ENCODE peak calls at places on chromosomes 1 and 21, in four cellular contexts. A is A549, Q is GM12878, L is HepG2. Y is an unnamed sample.

GRCh38 chr21:25607812-25608737 is 794 bp upstream of the MRPL39 start:
- DNase-seq in A (peak), Q (peak), L (peak), Y (peak)

GRCh38 chr1:202151045-202151444 is 6.5 kb upstream of the ARL8A start:
- DNase-seq in A (no peak), Q (no peak), L (no peak), Y (no peak)

GRCh38 chr1:236338096-236338495 is 56.0 kb upstream of the EDARADD start:
- DNase-seq in A (no peak), Q (no peak), L (no peak), Y (no peak)

GRCh38 chr1:154870734-154871133 is 653 bp upstream of the KCNN3 start:
- DNase-seq in A (no peak), Q (no peak), L (no peak), Y (no peak)

GRCh38 chr1:165854101-165854845 is 26.9 kb downstream of the UCK2 start:
- DNase-seq in A (peak), Q (no peak), L (no peak), Y (no peak)

GRCh38 chr21:29938968-29939858 is 583 bp downstream of the GRIK1 start:
- DNase-seq in A (no peak), Q (no peak), L (no peak), Y (peak)

GRCh38 chr1:206851611-206852010 is 13.8 kb upstream of the IL20 start:
- DNase-seq in A (no peak), Q (no peak), L (no peak), Y (no peak)

GRCh38 chr1:175750366-175751111 is 7.1 kb upstream of the TNR start:
- DNase-seq in A (no peak), Q (no peak), L (no peak), Y (no peak)

GRCh38 chr1:218658294-218658693 is 313.2 kb downstream of the TGFB2 start:
- DNase-seq in A (no peak), Q (no peak), L (no peak), Y (no peak)

GRCh38 chr1:95974586-95974985 is 740.6 kb downstream of the RWDD3 start:
- DNase-seq in A (no peak), Q (no peak), L (no peak), Y (no peak)

GRCh38 chr1:15289251-15289651 is 42.2 kb downstream of the FHAD1 start:
- DNase-seq in A (no peak), Q (no peak), L (no peak), Y (no peak)

GRCh38 chr1:169601096-169601881 is 15.0 kb upstream of the F5 start:
- DNase-seq in A (peak), Q (peak), L (peak), Y (peak)

GRCh38 chr1:8133657-8134430 is 107.7 kb upstream of the ERRFI1 start:
- DNase-seq in A (no peak), Q (no peak), L (peak), Y (no peak)

GRCh38 chr1:11701551-11701961 is 10.0 kb downstream of the DRAXIN start:
- DNase-seq in A (no peak), Q (no peak), L (no peak), Y (peak)

GRCh38 chr1:15820478-15820877 is 13.0 kb upstream of the UQCRHL start:
- DNase-seq in A (no peak), Q (no peak), L (no peak), Y (no peak)

GRCh38 chr1:241115784-241116183 is 241.2 kb downstream of the RGS7 start:
- DNase-seq in A (no peak), Q (no peak), L (no peak), Y (no peak)

GRCh38 chr1:9871707-9872425 is 38.2 kb downstream of the CTNNBIP1 start:
- DNase-seq in A (no peak), Q (no peak), L (no peak), Y (no peak)

GRCh38 chr1:52767881-52768280 is 41.6 kb downstream of the ZYG11B start:
- DNase-seq in A (no peak), Q (no peak), L (no peak), Y (no peak)

GRCh38 chr1:200154069-200154767 is 126.7 kb downstream of the NR5A2 start:
- DNase-seq in A (no peak), Q (peak), L (no peak), Y (no peak)

GRCh38 chr21:36369064-36369685 is 16.0 kb upstream of the CHAF1B start:
- DNase-seq in A (no peak), Q (no peak), L (no peak), Y (no peak)

GRCh38 chr1:163300569-163300968 is 21.2 kb upstream of the NUF2 start:
- DNase-seq in A (no peak), Q (no peak), L (no peak), Y (no peak)

GRCh38 chr1:32291145-32291707 is 657 bp upstream of the HDAC1 start:
- DNase-seq in A (peak), Q (no peak), L (peak), Y (no peak)

GRCh38 chr21:28761709-28762356 is 230.8 kb downstream of the LTN1 start:
- DNase-seq in A (no peak), Q (no peak), L (no peak), Y (no peak)

GRCh38 chr1:16459503-16459902 is 19.0 kb downstream of the NECAP2 start:
- DNase-seq in A (no peak), Q (no peak), L (no peak), Y (no peak)

GRCh38 chr1:244226440-244226839 is 175.4 kb downstream of the ZBTB18 start:
- DNase-seq in A (no peak), Q (no peak), L (no peak), Y (no peak)

GRCh38 chr1:167748901-167749300 is 27.1 kb downstream of the MPZL1 start:
- DNase-seq in A (no peak), Q (no peak), L (no peak), Y (no peak)

GRCh38 chr1:23224721-23225648 is 7.7 kb upstream of the HTR1D start:
- DNase-seq in A (no peak), Q (no peak), L (no peak), Y (peak)

GRCh38 chr1:44553771-44554170 is 120.5 kb downstream of the TMEM53 start:
- DNase-seq in A (peak), Q (no peak), L (no peak), Y (no peak)

GRCh38 chr1:234957330-234958065 is 171.1 kb downstream of the TOMM20 start:
- DNase-seq in A (peak), Q (no peak), L (peak), Y (no peak)

GRCh38 chr1:50425376-50426107 is 2.3 kb upstream of the DMRTA2 start:
- DNase-seq in A (peak), Q (no peak), L (no peak), Y (peak)

GRCh38 chr1:166007176-166007575 is 159.6 kb downstream of the FAM78B start:
- DNase-seq in A (no peak), Q (no peak), L (no peak), Y (no peak)

GRCh38 chr21:42666023-42666747 is 12.8 kb downstream of the PDE9A start:
- DNase-seq in A (peak), Q (no peak), L (no peak), Y (peak)

GRCh38 chr1:54885863-54886723 is 902 bp downstream of the DHCR24 start:
- DNase-seq in A (no peak), Q (no peak), L (peak), Y (peak)

GRCh38 chr1:21926814-21927530 is 10.1 kb downstream of the HSPG2 start:
- DNase-seq in A (no peak), Q (no peak), L (no peak), Y (no peak)

GRCh38 chr1:4650486-4650885 is 3.9 kb upstream of the AJAP1 start:
- DNase-seq in A (peak), Q (no peak), L (no peak), Y (no peak)

GRCh38 chr1:22534951-22535350 is 28.3 kb upstream of the EPHA8 start:
- DNase-seq in A (no peak), Q (no peak), L (no peak), Y (no peak)

GRCh38 chr1:39305555-39305954 is 101.1 kb downstream of the MACF1 start:
- DNase-seq in A (peak), Q (peak), L (no peak), Y (peak)

GRCh38 chr1:18643154-18644012 is 12.7 kb downstream of the PAX7 start:
- DNase-seq in A (no peak), Q (no peak), L (peak), Y (peak)

DNA sequence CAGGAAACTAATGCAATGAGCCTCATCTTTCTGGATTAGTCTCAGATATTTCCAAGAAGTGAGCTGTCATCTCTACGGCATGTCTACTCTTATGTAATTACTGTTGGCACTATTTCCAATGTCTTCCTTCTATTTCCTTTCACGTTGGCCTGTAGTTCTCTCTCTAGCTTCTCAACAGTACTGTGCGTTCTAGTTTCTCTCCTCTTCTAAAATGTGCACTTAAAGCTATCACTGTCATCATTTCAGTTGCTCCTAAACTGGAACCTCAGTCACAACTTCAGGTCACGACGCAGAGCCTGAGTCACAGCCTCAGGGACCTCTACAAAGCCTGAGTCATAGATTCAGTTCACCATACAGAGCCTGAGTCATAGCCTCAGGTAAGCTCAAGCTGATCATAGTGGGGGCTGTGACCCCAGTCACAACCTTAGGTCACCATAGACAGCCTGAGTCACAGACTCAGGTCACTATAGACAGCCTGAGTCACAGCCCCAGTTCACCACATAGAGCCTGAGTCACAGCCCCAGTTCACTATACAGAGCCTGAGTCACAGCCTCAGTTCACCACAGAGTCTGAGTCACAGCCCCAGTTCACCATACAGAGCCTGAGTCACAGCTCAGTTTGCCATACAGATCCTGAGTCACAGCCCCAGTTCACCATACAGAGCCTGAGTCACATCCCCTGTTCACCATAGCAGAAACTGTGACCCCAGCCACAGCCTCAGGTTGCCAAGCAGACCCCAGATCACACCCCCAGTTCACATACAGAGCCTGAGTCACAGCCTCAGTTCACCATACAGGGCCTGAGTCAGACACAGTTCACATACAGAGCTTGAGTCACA is 13.0 kb downstream of the WNT9A start:
- DNase-seq in A (peak), Q (no peak), L (peak), Y (no peak)
- TF ChIP-seq PBX3 in A (peak), Q (peak), L (no peak), Y (no peak)

GRCh38 chr21:15233611-15234010 is 168.8 kb upstream of the NRIP1 start:
- DNase-seq in A (no peak), Q (no peak), L (no peak), Y (no peak)
- TF ChIP-seq PBX3 in A (no peak), Q (no peak), L (no peak), Y (no peak)

GRCh38 chr1:67335451-67335850 is 27.8 kb downstream of the IL12RB2 start:
- DNase-seq in A (no peak), Q (no peak), L (no peak), Y (no peak)

GRCh38 chr1:67339623-67340343 is 32.1 kb downstream of the IL12RB2 start:
- DNase-seq in A (peak), Q (peak), L (no peak), Y (no peak)

GRCh38 chr1:67338642-67339041 is 31.0 kb downstream of the IL12RB2 start:
- DNase-seq in A (no peak), Q (peak), L (no peak), Y (no peak)

GRCh38 chr1:67336157-67336556 is 28.5 kb downstream of the IL12RB2 start:
- DNase-seq in A (no peak), Q (no peak), L (no peak), Y (no peak)

DNA sequence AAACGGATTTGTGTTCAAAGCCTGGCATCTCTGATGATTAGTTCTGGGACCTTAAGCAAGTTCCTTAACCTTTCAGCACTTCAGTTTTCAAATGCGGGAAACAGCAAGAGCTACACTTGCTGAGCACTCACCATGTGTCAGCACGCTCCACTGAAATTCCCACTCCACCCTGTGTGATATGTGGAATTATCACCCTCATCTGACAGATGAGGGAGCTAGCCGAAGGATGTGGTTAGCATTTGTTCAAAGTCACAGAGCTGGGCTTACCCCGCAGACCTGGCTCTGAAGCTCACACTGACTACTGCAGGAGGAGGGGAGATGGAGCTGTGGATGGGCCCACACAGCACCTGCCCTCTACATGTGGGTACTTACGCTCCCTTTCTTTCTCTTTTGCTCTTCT is 29.1 kb downstream of the IL12RB2 start:
- DNase-seq in A (no peak), Q (no peak), L (no peak), Y (no peak)
- TF ChIP-seq PBX3 in A (no peak), Q (no peak), L (no peak), Y (no peak)

GRCh38 chr1:65176071-65176470 is 28.1 kb downstream of the AK4 start:
- DNase-seq in A (no peak), Q (no peak), L (no peak), Y (no peak)

GRCh38 chr1:65179148-65179547 is 31.1 kb downstream of the AK4 start:
- DNase-seq in A (no peak), Q (no peak), L (no peak), Y (no peak)

GRCh38 chr1:65178235-65178634 is 30.2 kb downstream of the AK4 start:
- DNase-seq in A (no peak), Q (no peak), L (no peak), Y (no peak)

GRCh38 chr1:65176571-65176970 is 28.6 kb downstream of the AK4 start:
- DNase-seq in A (no peak), Q (no peak), L (no peak), Y (no peak)

DNA sequence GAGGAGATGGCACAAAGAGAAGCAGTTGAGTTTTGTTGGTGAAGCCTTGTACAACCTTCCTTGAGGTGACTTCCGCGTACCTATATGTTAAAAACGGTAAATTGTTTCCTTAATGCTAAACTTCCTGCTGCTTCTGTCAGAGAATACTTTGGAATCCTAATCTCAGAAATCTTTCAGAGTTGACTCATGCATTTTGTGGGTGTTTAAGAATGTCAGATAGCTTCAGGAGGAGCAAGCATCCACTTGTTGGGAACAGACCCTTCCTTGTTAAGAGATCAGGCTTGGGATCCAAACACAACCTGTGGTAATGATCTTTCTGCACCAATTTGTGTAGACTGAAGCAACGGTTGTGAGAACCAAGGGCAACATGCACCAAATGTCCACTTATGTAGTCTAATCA is 29.5 kb downstream of the AK4 start:
- DNase-seq in A (no peak), Q (no peak), L (no peak), Y (no peak)
- TF ChIP-seq PBX3 in A (no peak), Q (no peak), L (no peak), Y (peak)

DNA sequence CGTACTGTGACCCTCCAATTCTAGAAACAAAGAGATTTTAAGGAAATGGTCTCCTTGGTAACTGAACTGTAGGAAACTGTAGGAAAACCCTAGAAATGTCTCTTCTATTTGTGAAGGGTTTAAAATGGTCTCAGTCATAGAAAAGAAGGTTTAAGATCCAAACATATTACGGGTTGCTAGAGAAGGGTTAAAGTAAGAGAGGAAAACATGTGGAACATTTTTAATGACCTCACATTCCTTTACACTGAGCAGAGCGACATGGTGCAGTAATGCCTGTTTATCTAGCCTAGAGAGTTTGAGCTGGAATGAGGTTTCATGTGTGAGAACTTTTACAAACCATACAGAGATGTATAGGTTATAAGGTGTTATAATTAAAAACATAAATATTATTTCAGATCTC is 36.9 kb upstream of the C1orf105 start:
- DNase-seq in A (no peak), Q (no peak), L (no peak), Y (no peak)
- TF ChIP-seq PBX3 in A (no peak), Q (no peak), L (no peak), Y (no peak)

DNA sequence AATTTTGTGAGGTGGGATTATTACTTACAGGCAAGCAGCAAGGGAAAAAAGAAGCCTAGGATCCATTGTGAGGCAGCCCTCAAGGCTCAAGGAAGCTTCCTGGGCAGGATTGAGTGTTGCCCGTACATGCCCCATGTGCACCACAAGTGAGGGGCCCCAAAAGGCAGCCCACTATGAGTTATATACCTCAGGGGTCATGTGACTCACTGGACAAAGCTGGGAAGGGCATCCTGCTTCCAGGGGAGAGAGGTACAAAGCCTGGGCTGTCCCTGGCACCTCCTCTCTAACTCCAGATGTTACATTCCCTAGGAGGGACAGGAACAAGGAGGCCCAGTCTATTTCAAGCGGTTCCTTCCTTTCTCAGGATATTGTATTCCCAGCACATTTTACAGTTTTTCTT is 34.0 kb upstream of the CD1D start:
- DNase-seq in A (no peak), Q (no peak), L (no peak), Y (no peak)
- TF ChIP-seq PBX3 in A (no peak), Q (no peak), L (no peak), Y (no peak)

DNA sequence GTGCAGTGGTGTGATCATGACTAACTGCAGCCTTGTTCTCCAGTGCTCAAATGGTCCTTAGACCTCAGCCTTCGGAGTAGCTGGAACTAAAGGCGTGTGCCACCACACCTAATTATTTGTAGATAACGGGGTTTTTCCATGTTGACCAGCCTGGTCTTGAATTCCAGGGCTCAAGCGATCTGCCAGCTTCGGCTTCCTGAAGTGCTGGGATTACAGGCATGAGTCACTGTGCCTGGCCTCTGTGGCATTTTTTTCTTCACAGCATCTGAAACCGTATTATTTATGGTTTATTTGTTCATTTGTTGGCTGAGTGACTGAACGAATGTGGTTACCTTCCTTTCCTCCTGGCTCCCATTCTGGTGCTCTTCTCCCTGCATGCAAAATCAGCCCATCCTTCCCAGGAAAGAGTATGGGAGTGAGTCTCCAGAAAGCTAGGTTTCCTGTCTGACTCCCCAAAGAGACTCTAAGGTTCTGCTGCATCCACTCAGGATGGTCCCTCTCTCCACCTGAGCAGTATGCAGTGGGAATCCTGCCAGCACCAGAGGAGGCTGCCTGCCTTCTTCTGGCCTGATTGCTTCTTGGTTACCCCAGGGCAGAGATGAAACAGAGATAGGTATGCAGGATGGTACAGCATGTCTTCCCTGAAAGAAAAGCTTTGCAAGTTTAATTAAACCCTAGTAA is 155.0 kb upstream of the BEND5 start:
- DNase-seq in A (peak), Q (no peak), L (no peak), Y (no peak)
- TF ChIP-seq PBX3 in A (no peak), Q (no peak), L (no peak), Y (peak)

GRCh38 chr1:38287547-38287946 is 241.0 kb upstream of the POU3F1 start:
- DNase-seq in A (no peak), Q (no peak), L (peak), Y (no peak)

GRCh38 chr1:38287036-38287435 is 240.4 kb upstream of the POU3F1 start:
- DNase-seq in A (no peak), Q (no peak), L (no peak), Y (no peak)

GRCh38 chr1:38283736-38284470 is 237.3 kb upstream of the POU3F1 start:
- DNase-seq in A (no peak), Q (no peak), L (no peak), Y (no peak)

GRCh38 chr1:38284953-38285352 is 238.4 kb upstream of the POU3F1 start:
- DNase-seq in A (no peak), Q (no peak), L (no peak), Y (no peak)

GRCh38 chr1:38285807-38286530 is 239.4 kb upstream of the POU3F1 start:
- DNase-seq in A (no peak), Q (no peak), L (no peak), Y (no peak)
- TF ChIP-seq PBX3 in A (no peak), Q (no peak), L (no peak), Y (no peak)

GRCh38 chr21:15682182-15682895 is 47.4 kb upstream of the USP25 start:
- DNase-seq in A (peak), Q (no peak), L (peak), Y (no peak)
- TF ChIP-seq PBX3 in A (no peak), Q (no peak), L (no peak), Y (no peak)

Y was measured in SK-N-SH.